ENCODE peak calls at places on chromosomes 3 and 15, in nine cellular contexts. J, H, L, D, U, A, V, T and S are unnamed samples.
A peak's percentile ranks its signal among the peaks of the same experiment; 100 is the strongest.

GRCh38 chr3:119219069-119219468 is 21.6 kb downstream of the B4GALT4 start:
- ATAC-seq in J (no peak), H (peak; percentile 60), L (peak; percentile 93), D (no peak), U (no peak), A (peak; percentile 85), V (no peak), T (peak; percentile 75), S (peak; percentile 91)

GRCh38 chr3:178396318-178396717 is 139.9 kb upstream of the KCNMB2 start:
- ATAC-seq in J (no peak), H (no peak), L (no peak), D (no peak), U (no peak), A (no peak), V (no peak), T (no peak), S (no peak)

GRCh38 chr3:186593862-186594261 is 19.0 kb upstream of the AHSG start:
- ATAC-seq in J (no peak), H (no peak), L (no peak), D (no peak), U (no peak), A (no peak), V (no peak), T (no peak), S (no peak)

GRCh38 chr3:11212301-11212613 is 58.0 kb downstream of the HRH1 start:
- ATAC-seq in J (no peak), H (no peak), L (no peak), D (no peak), U (no peak), A (no peak), V (peak; percentile 50), T (no peak), S (no peak)

GRCh38 chr15:60751985-60752952 is 273.3 kb upstream of the ICE2 start:
- ATAC-seq in J (peak; percentile 94), H (no peak), L (no peak), D (peak; percentile 92), U (peak; percentile 96), A (no peak), V (peak; percentile 35), T (no peak), S (no peak)

GRCh38 chr15:69321041-69321554 is 22.4 kb downstream of the PAQR5 start:
- ATAC-seq in J (no peak), H (no peak), L (peak; percentile 91), D (no peak), U (no peak), A (no peak), V (no peak), T (peak; percentile 63), S (peak; percentile 93)

GRCh38 chr3:68973635-68974034 is 39.8 kb downstream of the EOGT start:
- ATAC-seq in J (peak; percentile 26), H (no peak), L (no peak), D (no peak), U (no peak), A (no peak), V (no peak), T (no peak), S (no peak)

GRCh38 chr3:169285057-169285990 is 378.2 kb downstream of the MECOM start:
- ATAC-seq in J (peak; percentile 67), H (no peak), L (no peak), D (no peak), U (peak; percentile 55), A (no peak), V (no peak), T (no peak), S (no peak)

GRCh38 chr3:76487446-76487845 is 552.5 kb upstream of the ROBO2 start:
- ATAC-seq in J (no peak), H (no peak), L (no peak), D (no peak), U (no peak), A (no peak), V (no peak), T (no peak), S (no peak)

GRCh38 chr3:60742606-60743145 is 508.6 kb downstream of the FHIT start:
- ATAC-seq in J (peak; percentile 72), H (no peak), L (no peak), D (peak; percentile 51), U (peak; percentile 67), A (no peak), V (peak; percentile 66), T (no peak), S (no peak)

GRCh38 chr3:116444819-116445290 is 432 bp downstream of the LSAMP start:
- ATAC-seq in J (peak; percentile 56), H (no peak), L (no peak), D (no peak), U (peak; percentile 35), A (no peak), V (peak; percentile 57), T (peak; percentile 21), S (no peak)

GRCh38 chr3:152564454-152564853 is 270.5 kb upstream of the P2RY1 start:
- ATAC-seq in J (no peak), H (no peak), L (no peak), D (peak; percentile 51), U (peak; percentile 75), A (no peak), V (no peak), T (no peak), S (no peak)

GRCh38 chr15:101035611-101036010 is 116.5 kb downstream of the LRRK1 start:
- ATAC-seq in J (no peak), H (peak; percentile 91), L (no peak), D (no peak), U (no peak), A (no peak), V (no peak), T (no peak), S (no peak)

GRCh38 chr3:95055288-95055687 is 992.4 kb downstream of the NSUN3 start:
- ATAC-seq in J (no peak), H (no peak), L (no peak), D (no peak), U (no peak), A (no peak), V (no peak), T (no peak), S (no peak)

GRCh38 chr3:4723921-4724698 is 231.0 kb downstream of the ITPR1 start:
- ATAC-seq in J (no peak), H (no peak), L (no peak), D (no peak), U (no peak), A (no peak), V (no peak), T (no peak), S (no peak)